ENCODE peak calls at places on chromosomes 13 and 19, in eight cellular contexts. One of them, this sample, is unnamed.
A peak's percentile ranks its signal among the peaks of the same experiment; 100 is the strongest.

GRCh38 chr13:40189885-40190655 is 476.4 kb downstream of the FOXO1 start:
- DNase-seq in hepatocyte: peak; percentile 45
- DNase-seq in tibial nerve: no peak
- DNase-seq in left ventricle myocardium inferior: no peak
- DNase-seq in SJCRH30: peak; percentile 83
- DNase-seq in heart right ventricle: no peak
- DNase-seq in PC-9: no peak
- DNase-seq in GM23248: peak; percentile 52
- DNase-seq in this sample: peak; percentile 27

GRCh38 chr13:29573190-29573589 is 22.3 kb downstream of the SLC7A1 start:
- DNase-seq in SJCRH30: peak; percentile 76
- DNase-seq in tibial nerve: peak; percentile 57
- DNase-seq in heart right ventricle: no peak
- DNase-seq in PC-9: no peak
- DNase-seq in hepatocyte: no peak
- DNase-seq in left ventricle myocardium inferior: no peak
- DNase-seq in GM23248: peak; percentile 60
- DNase-seq in this sample: no peak

GRCh38 chr13:27634791-27635190 is 13.1 kb downstream of the POLR1D start:
- DNase-seq in SJCRH30: no peak
- DNase-seq in PC-9: no peak
- DNase-seq in left ventricle myocardium inferior: no peak
- DNase-seq in GM23248: no peak
- DNase-seq in heart right ventricle: no peak
- DNase-seq in hepatocyte: no peak
- DNase-seq in tibial nerve: no peak
- DNase-seq in this sample: no peak

GRCh38 chr13:40076765-40077362 is 421.4 kb downstream of the COG6 start:
- DNase-seq in PC-9: no peak
- DNase-seq in hepatocyte: no peak
- DNase-seq in SJCRH30: no peak
- DNase-seq in left ventricle myocardium inferior: no peak
- DNase-seq in heart right ventricle: no peak
- DNase-seq in GM23248: no peak
- DNase-seq in tibial nerve: no peak
- DNase-seq in this sample: no peak

GRCh38 chr19:8208119-8208709 is 956 bp upstream of the CERS4 start:
- DNase-seq in tibial nerve: no peak
- DNase-seq in hepatocyte: peak; percentile 66
- DNase-seq in left ventricle myocardium inferior: peak; percentile 24
- DNase-seq in SJCRH30: peak; percentile 18
- DNase-seq in PC-9: peak; percentile 46
- DNase-seq in heart right ventricle: peak; percentile 27
- DNase-seq in GM23248: no peak
- DNase-seq in this sample: peak; percentile 73

GRCh38 chr13:109665781-109666249 is 120.6 kb downstream of the IRS2 start:
- DNase-seq in GM23248: no peak
- DNase-seq in tibial nerve: no peak
- DNase-seq in PC-9: peak; percentile 6
- DNase-seq in hepatocyte: no peak
- DNase-seq in SJCRH30: no peak
- DNase-seq in heart right ventricle: no peak
- DNase-seq in left ventricle myocardium inferior: no peak
- DNase-seq in this sample: no peak

GRCh38 chr13:97220151-97220900 is 1.8 kb upstream of the MBNL2 start:
- DNase-seq in GM23248: no peak
- DNase-seq in left ventricle myocardium inferior: no peak
- DNase-seq in PC-9: no peak
- DNase-seq in tibial nerve: no peak
- DNase-seq in hepatocyte: no peak
- DNase-seq in heart right ventricle: no peak
- DNase-seq in SJCRH30: no peak
- DNase-seq in this sample: no peak

GRCh38 chr13:30607908-30608307 is 9.8 kb upstream of the USPL1 start:
- DNase-seq in SJCRH30: no peak
- DNase-seq in PC-9: no peak
- DNase-seq in hepatocyte: no peak
- DNase-seq in GM23248: no peak
- DNase-seq in left ventricle myocardium inferior: no peak
- DNase-seq in heart right ventricle: no peak
- DNase-seq in tibial nerve: no peak
- DNase-seq in this sample: no peak

GRCh38 chr13:49667773-49668172 is 23.5 kb downstream of the EBPL start:
- DNase-seq in heart right ventricle: no peak
- DNase-seq in left ventricle myocardium inferior: no peak
- DNase-seq in hepatocyte: no peak
- DNase-seq in GM23248: peak; percentile 72
- DNase-seq in SJCRH30: no peak
- DNase-seq in tibial nerve: no peak
- DNase-seq in PC-9: no peak
- DNase-seq in this sample: no peak

GRCh38 chr19:39251081-39251480 is 2.4 kb upstream of the IFNL4 start:
- DNase-seq in SJCRH30: no peak
- DNase-seq in tibial nerve: no peak
- DNase-seq in PC-9: no peak
- DNase-seq in hepatocyte: no peak
- DNase-seq in GM23248: no peak
- DNase-seq in heart right ventricle: no peak
- DNase-seq in left ventricle myocardium inferior: no peak
- DNase-seq in this sample: no peak

GRCh38 chr19:39248806-39249205 is at the start of gene IFNL4:
- DNase-seq in left ventricle myocardium inferior: no peak
- DNase-seq in hepatocyte: no peak
- DNase-seq in PC-9: no peak
- DNase-seq in SJCRH30: no peak
- DNase-seq in heart right ventricle: no peak
- DNase-seq in GM23248: no peak
- DNase-seq in tibial nerve: no peak
- DNase-seq in this sample: no peak

GRCh38 chr19:39252458-39252857 is 3.8 kb upstream of the IFNL4 start:
- DNase-seq in GM23248: no peak
- DNase-seq in PC-9: no peak
- DNase-seq in heart right ventricle: no peak
- DNase-seq in SJCRH30: no peak
- DNase-seq in hepatocyte: no peak
- DNase-seq in left ventricle myocardium inferior: no peak
- DNase-seq in tibial nerve: no peak
- DNase-seq in this sample: no peak

GRCh38 chr19:39247701-39248664 is 673 bp downstream of the IFNL4 start:
- DNase-seq in heart right ventricle: no peak
- DNase-seq in PC-9: no peak
- DNase-seq in left ventricle myocardium inferior: no peak
- DNase-seq in SJCRH30: no peak
- DNase-seq in GM23248: peak; percentile 53
- DNase-seq in tibial nerve: no peak
- DNase-seq in hepatocyte: peak; percentile 53
- DNase-seq in this sample: peak; percentile 85

GRCh38 chr19:39246951-39247669 is 1.5 kb downstream of the IFNL4 start:
- DNase-seq in GM23248: peak; percentile 47
- DNase-seq in SJCRH30: no peak
- DNase-seq in hepatocyte: no peak
- DNase-seq in heart right ventricle: no peak
- DNase-seq in tibial nerve: no peak
- DNase-seq in left ventricle myocardium inferior: peak; percentile 29
- DNase-seq in PC-9: peak; percentile 28
- DNase-seq in this sample: peak; percentile 86
- H3K4me3 ChIP-seq in GM23248: no peak overlapping the region
- H3K4me3 ChIP-seq in SJCRH30: no peak overlapping the region
- H3K4me3 ChIP-seq in hepatocyte: no peak overlapping the region
- H3K4me3 ChIP-seq in heart right ventricle: no peak overlapping the region
- H3K4me3 ChIP-seq in tibial nerve: peak overlapping the region; percentile 7
- H3K4me3 ChIP-seq in left ventricle myocardium inferior: peak overlapping the region; percentile 21
- H3K4me3 ChIP-seq in PC-9: no peak overlapping the region
- H3K4me3 ChIP-seq in this sample: peak overlapping the region; percentile 32

DNA sequence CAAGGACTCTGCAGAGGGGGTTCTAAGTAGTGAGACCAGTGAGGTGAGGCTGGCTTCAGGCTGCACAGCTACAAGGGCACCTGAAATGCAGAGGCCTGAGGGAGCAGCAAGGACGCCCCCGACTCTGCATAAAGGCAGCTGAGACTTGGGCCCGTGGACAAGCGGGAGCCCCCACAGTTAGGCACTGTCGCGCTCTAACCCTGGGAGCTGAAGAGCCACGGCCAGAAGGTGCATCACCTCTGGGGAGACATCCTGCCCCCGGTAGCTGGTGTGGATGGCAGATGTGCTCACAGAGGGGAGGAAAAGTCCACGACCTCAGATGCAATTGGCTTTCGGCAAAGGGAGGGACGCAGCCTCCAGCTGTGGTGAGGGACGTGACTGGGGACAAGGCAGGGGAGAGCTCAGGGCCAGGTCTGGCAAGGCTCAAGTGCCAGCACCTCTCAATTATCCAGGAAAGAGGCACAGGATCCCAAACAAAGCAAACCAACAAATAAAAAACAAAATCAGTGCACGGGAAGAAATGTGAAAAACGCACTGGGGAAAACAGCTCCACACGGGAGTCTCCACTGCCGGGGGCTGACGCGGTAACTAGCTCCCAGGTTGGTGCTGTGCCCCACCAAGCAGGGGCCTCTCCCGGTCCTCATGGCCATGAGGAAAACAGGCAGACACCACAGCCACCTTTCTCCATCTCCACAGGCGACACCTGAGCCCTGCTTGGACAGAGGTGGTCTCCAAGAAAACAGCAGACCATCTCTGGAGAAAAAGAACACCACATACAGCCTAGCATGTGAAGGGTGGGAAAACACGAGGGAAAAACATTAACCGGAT is 23.0 kb upstream of the PLPP2 start:
- DNase-seq in PC-9: no peak
- DNase-seq in GM23248: no peak
- DNase-seq in SJCRH30: no peak
- DNase-seq in left ventricle myocardium inferior: no peak
- DNase-seq in tibial nerve: no peak
- DNase-seq in hepatocyte: no peak
- DNase-seq in heart right ventricle: no peak
- DNase-seq in this sample: peak; percentile 19
- H3K36me3 ChIP-seq in PC-9: no peaks in the 10 kb centered on the region
- H3K36me3 ChIP-seq in GM23248: peaks cover 25% of the 10 kb centered on the region
- H3K36me3 ChIP-seq in SJCRH30: peaks cover 14% of the 10 kb centered on the region
- H3K36me3 ChIP-seq in left ventricle myocardium inferior: peaks cover 70% of the 10 kb centered on the region
- H3K36me3 ChIP-seq in tibial nerve: no peaks in the 10 kb centered on the region
- H3K36me3 ChIP-seq in hepatocyte: no peaks in the 10 kb centered on the region
- H3K36me3 ChIP-seq in heart right ventricle: peaks cover 73% of the 10 kb centered on the region
- H3K36me3 ChIP-seq in this sample: peaks cover 10% of the 10 kb centered on the region

GRCh38 chr13:21675095-21676007 is 4.5 kb downstream of the FGF9 start:
- DNase-seq in heart right ventricle: peak; percentile 47
- DNase-seq in tibial nerve: no peak
- DNase-seq in GM23248: peak; percentile 25
- DNase-seq in SJCRH30: no peak
- DNase-seq in PC-9: no peak
- DNase-seq in hepatocyte: peak; percentile 61
- DNase-seq in left ventricle myocardium inferior: peak; percentile 32
- DNase-seq in this sample: peak; percentile 86
- H3K4me3 ChIP-seq in heart right ventricle: peak overlapping the region; percentile 64
- H3K4me3 ChIP-seq in tibial nerve: peak overlapping the region; percentile 74
- H3K4me3 ChIP-seq in GM23248: peak overlapping the region; percentile 44
- H3K4me3 ChIP-seq in SJCRH30: no peak overlapping the region
- H3K4me3 ChIP-seq in PC-9: no peak overlapping the region
- H3K4me3 ChIP-seq in hepatocyte: peak overlapping the region; percentile 79
- H3K4me3 ChIP-seq in left ventricle myocardium inferior: peak overlapping the region; percentile 82
- H3K4me3 ChIP-seq in this sample: peak overlapping the region; percentile 54

GRCh38 chr13:102702965-102703720 is 8.3 kb upstream of the METTL21C start:
- DNase-seq in tibial nerve: no peak
- DNase-seq in heart right ventricle: no peak
- DNase-seq in GM23248: peak; percentile 36
- DNase-seq in hepatocyte: no peak
- DNase-seq in left ventricle myocardium inferior: no peak
- DNase-seq in SJCRH30: no peak
- DNase-seq in PC-9: no peak
- DNase-seq in this sample: no peak

GRCh38 chr13:102703721-102704035 is 8.8 kb upstream of the METTL21C start:
- DNase-seq in PC-9: no peak
- DNase-seq in heart right ventricle: no peak
- DNase-seq in left ventricle myocardium inferior: no peak
- DNase-seq in GM23248: no peak
- DNase-seq in hepatocyte: no peak
- DNase-seq in SJCRH30: no peak
- DNase-seq in tibial nerve: no peak
- DNase-seq in this sample: no peak

GRCh38 chr13:102699419-102699961 is 4.6 kb upstream of the METTL21C start:
- DNase-seq in hepatocyte: no peak
- DNase-seq in GM23248: no peak
- DNase-seq in PC-9: no peak
- DNase-seq in SJCRH30: no peak
- DNase-seq in left ventricle myocardium inferior: no peak
- DNase-seq in tibial nerve: no peak
- DNase-seq in heart right ventricle: no peak
- DNase-seq in this sample: no peak

GRCh38 chr13:102700088-102701031 is 5.5 kb upstream of the METTL21C start:
- DNase-seq in tibial nerve: no peak
- DNase-seq in hepatocyte: no peak
- DNase-seq in GM23248: peak; percentile 58
- DNase-seq in left ventricle myocardium inferior: no peak
- DNase-seq in heart right ventricle: no peak
- DNase-seq in PC-9: no peak
- DNase-seq in SJCRH30: no peak
- DNase-seq in this sample: no peak

DNA sequence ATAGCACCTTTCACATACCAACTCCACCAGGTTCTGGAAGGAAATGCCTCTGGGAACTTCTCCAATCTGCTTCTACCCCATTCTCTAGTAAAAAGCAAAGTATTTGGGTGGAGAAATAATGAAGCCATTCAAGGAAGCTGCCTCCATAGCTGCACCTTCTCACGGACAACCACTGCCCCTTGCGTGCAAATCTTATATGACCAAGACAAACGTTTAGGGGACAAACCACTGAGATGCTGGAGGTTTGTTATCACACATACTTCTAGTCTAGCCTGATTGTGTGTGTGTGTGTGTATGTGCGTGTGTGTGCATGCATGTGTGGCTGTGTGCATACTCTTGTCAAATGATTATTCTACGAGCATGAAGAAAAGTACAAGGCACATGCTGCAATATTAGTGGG is 6.5 kb upstream of the METTL21C start:
- DNase-seq in SJCRH30: no peak
- DNase-seq in hepatocyte: no peak
- DNase-seq in heart right ventricle: no peak
- DNase-seq in PC-9: no peak
- DNase-seq in GM23248: no peak
- DNase-seq in tibial nerve: no peak
- DNase-seq in left ventricle myocardium inferior: no peak
- DNase-seq in this sample: no peak
- H3K36me3 ChIP-seq in SJCRH30: no peaks in the 10 kb centered on the region
- H3K36me3 ChIP-seq in hepatocyte: no peaks in the 10 kb centered on the region
- H3K36me3 ChIP-seq in heart right ventricle: no peaks in the 10 kb centered on the region
- H3K36me3 ChIP-seq in PC-9: no peaks in the 10 kb centered on the region
- H3K36me3 ChIP-seq in GM23248: no peaks in the 10 kb centered on the region
- H3K36me3 ChIP-seq in tibial nerve: no peaks in the 10 kb centered on the region
- H3K36me3 ChIP-seq in left ventricle myocardium inferior: no peaks in the 10 kb centered on the region
- H3K36me3 ChIP-seq in this sample: no peaks in the 10 kb centered on the region